ENCODE peak calls at places on chromosomes 13 and 19, in seven cellular contexts. J, L, B, F, O, K and R are unnamed samples.
A peak's percentile ranks its signal among the peaks of the same experiment; 100 is the strongest.

GRCh38 chr19:7395360-7395781 is 46.6 kb downstream of the ARHGEF18 start:
- DNase-seq in K (no peak), B (no peak), F (no peak), O (no peak), J (no peak), L (no peak), R (no peak)

GRCh38 chr19:48568345-48568886 is 16.4 kb downstream of the SULT2B1 start:
- DNase-seq in J (no peak), L (peak; percentile 77), O (peak; percentile 92), F (peak; percentile 91), B (no peak), K (no peak), R (no peak)

GRCh38 chr19:30453768-30454167 is 81.6 kb downstream of the ZNF536 start:
- DNase-seq in L (no peak), K (no peak), F (no peak), O (no peak), B (no peak), J (no peak), R (no peak)

GRCh38 chr13:31731923-31732322 is 7.4 kb upstream of the RXFP2 start:
- DNase-seq in O (no peak), L (no peak), J (no peak), F (no peak), B (no peak), K (no peak), R (no peak)

GRCh38 chr19:18208098-18208951 is 4.5 kb upstream of the RAB3A start:
- DNase-seq in J (no peak), O (peak; percentile 89), K (no peak), B (no peak), F (peak; percentile 88), L (peak; percentile 57), R (peak; percentile 40)

GRCh38 chr19:531009-531752 is 379 bp upstream of the CDC34 start:
- DNase-seq in J (no peak), F (peak; percentile 94), B (peak; percentile 84), O (peak; percentile 79), K (peak; percentile 92), L (peak; percentile 84), R (peak; percentile 98)

GRCh38 chr19:19530423-19530804 is 1.7 kb downstream of the YJEFN3 start:
- DNase-seq in B (no peak), K (no peak), O (no peak), J (no peak), L (no peak), F (no peak), R (no peak)

GRCh38 chr19:58538257-58539168 is 5.4 kb upstream of the TRIM28 start:
- DNase-seq in L (no peak), F (no peak), B (peak; percentile 63), O (no peak), J (no peak), K (peak; percentile 73), R (no peak)

GRCh38 chr13:112161441-112162301 is 94.7 kb downstream of the SOX1 start:
- DNase-seq in J (no peak), O (no peak), F (no peak), B (peak; percentile 43), L (no peak), K (no peak), R (no peak)

GRCh38 chr13:104737713-104738112 is 1671.5 kb upstream of the SLC10A2 start:
- DNase-seq in K (no peak), J (no peak), O (peak; percentile 33), F (no peak), B (no peak), L (no peak), R (no peak)

GRCh38 chr13:32530841-32531253 is 7.7 kb downstream of the N4BP2L2 start:
- DNase-seq in K (no peak), F (no peak), B (no peak), J (no peak), O (peak; percentile 87), L (no peak), R (no peak)

GRCh38 chr19:55605637-55606470 is at the start of gene ZNF865:
- DNase-seq in B (peak; percentile 64), J (no peak), K (no peak), O (peak; percentile 84), L (peak; percentile 67), F (peak; percentile 83), R (peak; percentile 58)

GRCh38 chr13:27293051-27293691 is 22.5 kb downstream of the RASL11A start:
- DNase-seq in F (no peak), K (no peak), L (no peak), B (no peak), O (no peak), J (no peak), R (no peak)

GRCh38 chr13:74290324-74290773 is 156.1 kb upstream of the KLF12 start:
- DNase-seq in O (peak; percentile 77), L (peak; percentile 17), J (no peak), F (no peak), K (no peak), B (peak; percentile 2), R (peak; percentile 16)

GRCh38 chr13:24263652-24264051 is 45.7 kb upstream of the C1QTNF9 start:
- DNase-seq in K (no peak), O (peak; percentile 46), J (no peak), L (no peak), B (no peak), F (no peak), R (no peak)

GRCh38 chr13:99357149-99357596 is 50.0 kb upstream of the GPR183 start:
- DNase-seq in B (no peak), O (peak; percentile 64), K (no peak), J (no peak), L (no peak), F (no peak), R (no peak)

GRCh38 chr13:109400192-109400591 is 386.2 kb downstream of the IRS2 start:
- DNase-seq in L (no peak), F (peak; percentile 86), J (no peak), B (peak; percentile 12), K (no peak), O (no peak), R (no peak)

GRCh38 chr13:107208889-107209288 is 641.0 kb upstream of the ARGLU1 start:
- DNase-seq in L (no peak), F (no peak), B (no peak), K (no peak), J (no peak), O (no peak), R (no peak)

GRCh38 chr13:107209811-107210210 is 641.9 kb upstream of the ARGLU1 start:
- DNase-seq in O (peak; percentile 74), L (no peak), J (no peak), F (no peak), K (no peak), B (no peak), R (no peak)

GRCh38 chr13:107203146-107203847 is 635.4 kb upstream of the ARGLU1 start:
- DNase-seq in K (no peak), F (peak; percentile 57), B (peak; percentile 27), O (peak; percentile 9), J (no peak), L (no peak), R (no peak)

GRCh38 chr13:107202371-107203023 is 634.6 kb upstream of the ARGLU1 start:
- DNase-seq in L (no peak), O (peak; percentile 56), J (no peak), F (no peak), B (no peak), K (no peak), R (no peak)

GRCh38 chr13:107205318-107206112 is 637.6 kb upstream of the ARGLU1 start:
- DNase-seq in F (peak; percentile 89), J (no peak), B (peak; percentile 84), K (peak; percentile 76), L (no peak), O (peak; percentile 59), R (peak; percentile 20)
- TF ChIP-seq CTCF in F (peak; percentile 97), J (peak; percentile 59), B (peak; percentile 97), K (peak; percentile 99), L (peak; percentile 50), O (peak; percentile 97), R (peak; percentile 73)

DNA sequence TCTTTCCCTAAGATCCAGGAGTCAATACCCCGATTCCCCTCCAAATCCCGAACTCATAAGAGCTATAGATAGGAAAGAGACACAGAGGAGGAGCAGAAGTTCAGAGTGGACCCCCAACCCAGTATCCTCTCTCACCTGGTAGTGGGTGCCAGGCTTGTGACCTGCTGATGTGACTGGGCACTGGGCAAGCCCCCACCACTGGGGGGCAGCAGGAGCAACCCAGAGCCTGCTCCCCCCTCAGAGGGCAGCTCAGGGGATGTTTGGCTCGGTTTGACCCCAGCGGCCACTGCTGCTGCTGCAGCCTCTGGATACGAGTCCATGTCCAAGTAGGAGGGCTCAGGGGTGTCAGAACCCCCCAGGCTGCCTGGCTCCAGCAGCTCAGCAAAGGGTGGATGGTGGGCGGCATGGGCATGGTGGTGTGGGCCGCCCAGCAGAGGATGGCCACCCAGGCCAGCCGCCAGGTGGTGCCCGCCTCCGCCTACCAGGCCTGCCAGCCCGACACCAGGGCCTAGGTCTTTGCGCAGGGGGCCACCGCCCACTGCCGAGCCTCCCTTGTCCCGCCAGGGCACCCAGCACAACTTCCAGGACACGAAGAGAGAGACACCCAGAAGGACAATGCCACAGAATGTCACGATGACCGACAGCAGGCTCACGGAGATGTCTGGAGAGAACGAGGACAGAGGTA is 7.4 kb downstream of the SYT3 start:
- DNase-seq in F (no peak), B (no peak), O (no peak), J (no peak), K (no peak), L (no peak), R (no peak)
- TF ChIP-seq CTCF in F (no peak), B (no peak), O (no peak), J (no peak), K (no peak), L (no peak), R (no peak)

GRCh38 chr13:94710881-94711560 is 1.3 kb downstream of the SOX21 start:
- DNase-seq in O (no peak), J (no peak), B (no peak), L (no peak), K (peak; percentile 36), F (peak; percentile 78), R (no peak)
- TF ChIP-seq CTCF in O (no peak), J (no peak), B (peak; percentile 60), L (no peak), K (peak; percentile 53), F (no peak), R (no peak)

DNA sequence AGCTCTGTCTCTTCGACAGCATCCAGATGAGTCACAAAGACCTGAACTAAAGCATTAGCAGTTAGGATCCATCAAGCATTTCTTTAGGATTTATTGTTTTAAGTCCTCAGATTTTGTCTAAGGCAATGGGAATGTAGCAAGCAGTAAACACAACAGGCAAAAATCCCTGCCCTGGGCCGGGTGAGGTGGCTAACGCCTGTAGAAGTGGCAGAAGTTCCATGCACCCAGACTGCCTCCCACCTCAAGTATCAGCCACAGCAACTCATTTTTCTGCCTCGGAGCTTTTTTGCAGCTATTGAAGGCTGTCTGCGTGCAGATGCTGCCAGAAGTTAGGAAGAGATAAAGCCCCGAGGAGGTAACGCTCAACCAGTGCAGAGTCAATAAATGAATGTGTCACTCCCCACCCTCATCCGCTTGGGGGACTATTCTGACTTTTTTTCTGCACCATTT is 47.1 kb upstream of the MRI1 start:
- DNase-seq in B (no peak), K (no peak), L (no peak), J (no peak), O (no peak), F (no peak), R (no peak)
- TF ChIP-seq CTCF in B (no peak), K (no peak), L (no peak), J (no peak), O (no peak), F (no peak), R (no peak)

DNA sequence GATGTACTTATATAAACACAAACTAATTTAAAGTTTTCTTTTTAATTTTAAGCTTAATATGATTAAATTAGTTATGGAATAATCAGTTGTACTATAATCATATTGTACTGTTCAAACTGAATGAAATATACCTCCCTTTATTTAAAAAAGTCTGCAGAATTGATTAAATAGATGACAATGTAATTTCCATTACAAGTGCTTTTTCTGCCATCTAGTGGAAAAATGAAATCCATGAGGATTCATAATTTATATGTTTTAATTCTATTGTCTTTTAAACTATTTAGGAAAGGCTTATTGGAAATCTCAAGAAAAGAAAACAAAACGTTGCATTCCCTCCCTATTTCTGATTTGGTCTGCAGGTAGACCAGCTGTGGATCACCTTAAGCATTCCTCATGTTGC is 30.8 kb downstream of the MZT1 start:
- DNase-seq in L (no peak), J (no peak), F (no peak), B (no peak), O (peak; percentile 55), K (no peak), R (no peak)
- TF ChIP-seq CTCF in L (no peak), J (no peak), F (peak; percentile 23), B (peak; percentile 63), O (peak; percentile 25), K (peak; percentile 38), R (no peak)